ENCODE peak calls at places on chromosome 9, in seven cellular contexts. M is IMR-90, Z is GM12865, E is neural crest cell, H is endodermal cell, O is WERI-Rb-1, D is nephron progenitor cell. T is an unnamed sample.

GRCh38 chr9:132673355-132673754 is 3.1 kb downstream of the GTF3C4 start:
- DNase-seq in O (peak), E (peak), Z (peak), D (no peak), M (peak), H (no peak), T (no peak)

GRCh38 chr9:82057805-82058204 is 69.2 kb downstream of the SPATA31D1 start:
- DNase-seq in H (no peak), Z (peak), M (no peak), O (no peak), E (no peak), D (no peak), T (no peak)

GRCh38 chr9:34559616-34560546 is 29.6 kb downstream of the CNTFR start:
- DNase-seq in O (peak), M (peak), Z (no peak), E (no peak), H (no peak), D (peak), T (no peak)

GRCh38 chr9:113531919-113532808 is 68.6 kb downstream of the RGS3 start:
- DNase-seq in H (peak), O (no peak), D (no peak), Z (no peak), M (no peak), E (no peak), T (no peak)

GRCh38 chr9:27429917-27430316 is 94.2 kb upstream of the IFNK start:
- DNase-seq in M (no peak), Z (no peak), E (no peak), H (no peak), D (no peak), O (no peak), T (no peak)

GRCh38 chr9:125461501-125462190 is 200.0 kb downstream of the GAPVD1 start:
- DNase-seq in Z (no peak), D (no peak), O (no peak), E (no peak), M (no peak), H (no peak), T (no peak)

GRCh38 chr9:84283895-84284294 is 56.7 kb downstream of the SLC28A3 start:
- DNase-seq in D (no peak), O (no peak), M (no peak), H (no peak), Z (no peak), E (no peak), T (no peak)

GRCh38 chr9:134544388-134545212 is 97.0 kb upstream of the COL5A1 start:
- DNase-seq in M (peak), E (peak), O (no peak), H (peak), D (no peak), Z (no peak), T (no peak)

GRCh38 chr9:109966643-109967368 is 186.8 kb downstream of the PALM2AKAP2 start:
- DNase-seq in E (no peak), Z (peak), D (no peak), H (no peak), M (no peak), O (no peak), T (no peak)

GRCh38 chr9:76905984-76906861 is at the start of gene PRUNE2:
- DNase-seq in H (peak), E (peak), D (peak), O (peak), M (peak), Z (peak), T (peak)

GRCh38 chr9:116951588-116952433 is 264.7 kb downstream of the TRIM32 start:
- DNase-seq in M (peak), D (no peak), H (no peak), O (no peak), E (no peak), Z (peak), T (no peak)

GRCh38 chr9:136531186-136531903 is 14.5 kb downstream of the NOTCH1 start:
- DNase-seq in Z (no peak), D (no peak), O (no peak), H (no peak), E (no peak), M (no peak), T (no peak)

GRCh38 chr9:129686736-129687135 is 21.3 kb downstream of the PRRX2 start:
- DNase-seq in Z (no peak), D (no peak), H (no peak), E (no peak), O (no peak), M (no peak), T (no peak)

GRCh38 chr9:127741831-127742434 is 6.8 kb upstream of the TOR2A start:
- DNase-seq in Z (no peak), D (peak), E (peak), O (peak), M (no peak), H (peak), T (peak)

GRCh38 chr9:122113574-122113973 is 20.5 kb upstream of the TTLL11 start:
- DNase-seq in Z (no peak), D (no peak), O (peak), H (no peak), M (no peak), E (no peak), T (no peak)

GRCh38 chr9:110526426-110526825 is 53.1 kb downstream of the SVEP1 start:
- DNase-seq in O (no peak), H (no peak), M (peak), D (no peak), E (no peak), Z (no peak), T (no peak)

DNA sequence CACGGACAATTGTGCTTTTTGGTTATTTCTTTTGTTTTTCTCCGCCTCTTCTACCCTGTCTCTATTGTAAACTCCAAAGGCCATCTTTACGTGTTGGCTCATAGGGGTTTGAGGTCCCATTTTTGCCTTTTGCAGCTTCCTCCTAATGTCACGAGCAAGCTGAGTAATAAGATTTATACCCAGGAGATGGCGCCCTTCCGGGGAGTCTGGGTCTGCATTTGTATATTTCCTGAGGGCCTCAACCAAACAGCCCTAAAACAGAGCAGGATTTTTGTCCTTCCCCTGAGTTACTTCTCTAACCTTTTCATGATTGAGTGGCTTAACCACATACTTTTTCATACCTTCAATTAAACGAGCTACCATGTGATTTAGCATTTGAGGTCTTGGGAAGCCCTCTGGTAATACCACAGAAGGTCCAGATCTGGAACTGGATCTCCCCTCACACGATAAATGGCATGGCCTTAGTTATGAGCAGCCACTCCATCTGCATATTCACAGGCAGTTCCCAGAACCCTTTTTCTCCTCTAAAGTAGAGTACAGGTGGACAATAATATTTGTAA is 11.2 kb upstream of the CFAP95 start:
- DNase-seq in M (peak), O (peak), D (no peak), H (peak), Z (peak), E (no peak), T (no peak)
- TF ChIP-seq CTCF in M (peak), O (peak), D (no peak), H (peak), Z (peak), E (peak), T (no peak)

GRCh38 chr9:14320272-14321245 is 6.6 kb upstream of the NFIB start:
- DNase-seq in E (no peak), H (no peak), D (no peak), M (peak), O (no peak), Z (peak), T (no peak)

GRCh38 chr9:14323969-14324366 is 10.0 kb upstream of the NFIB start:
- DNase-seq in Z (no peak), E (no peak), M (no peak), D (no peak), H (no peak), O (no peak), T (no peak)

GRCh38 chr9:14323083-14323968 is 9.4 kb upstream of the NFIB start:
- DNase-seq in H (no peak), M (no peak), Z (no peak), D (no peak), E (no peak), O (no peak), T (no peak)

GRCh38 chr9:14321517-14322125 is 7.7 kb upstream of the NFIB start:
- DNase-seq in D (no peak), M (no peak), H (no peak), O (no peak), E (no peak), Z (no peak), T (no peak)

DNA sequence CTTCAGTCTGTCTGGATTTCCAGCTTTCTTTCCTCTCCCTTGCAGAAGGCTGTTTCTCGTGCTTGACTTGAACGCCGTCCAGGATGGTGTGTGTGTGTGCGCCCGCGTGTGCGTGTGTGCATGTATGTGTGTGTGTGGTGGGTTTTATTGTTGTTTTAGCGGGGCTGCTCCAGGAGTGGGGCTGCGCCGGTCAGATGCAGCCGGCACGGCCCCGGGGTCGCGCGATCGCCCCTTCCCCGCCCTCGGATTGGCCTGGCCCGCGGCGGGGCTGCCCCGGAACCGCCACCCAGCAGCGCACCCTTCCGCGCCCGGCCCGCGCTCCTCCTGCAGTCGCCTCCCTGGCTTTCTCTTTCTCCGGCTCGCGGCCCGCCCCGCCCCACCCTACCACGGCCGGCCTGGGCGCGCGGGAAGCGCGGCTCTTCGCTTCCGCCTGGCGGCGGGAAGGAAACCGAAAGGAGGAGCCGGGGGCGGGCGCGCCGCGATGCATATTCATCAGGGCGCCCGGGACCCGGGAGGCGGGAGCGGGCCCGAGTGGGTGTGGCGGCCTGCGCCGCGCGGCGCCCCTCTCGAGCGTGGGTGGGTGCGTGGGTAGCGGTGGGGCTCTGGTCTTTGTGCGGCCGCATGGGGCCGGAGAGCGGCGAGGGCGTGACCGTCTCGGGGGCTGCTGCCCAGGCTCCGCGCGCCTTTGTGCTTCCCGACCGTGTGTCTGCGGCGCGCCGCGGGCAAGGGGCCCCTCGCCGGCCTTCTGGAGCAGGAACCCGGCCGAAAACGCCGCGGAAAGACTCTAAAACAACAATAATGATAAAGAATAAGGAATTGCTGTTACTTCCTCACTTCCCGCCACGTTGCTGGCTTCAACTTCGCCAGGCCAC is 8.5 kb upstream of the NFIB start:
- DNase-seq in Z (peak), H (peak), D (peak), E (peak), O (peak), M (peak), T (peak)
- TF ChIP-seq CTCF in Z (peak), H (peak), D (peak), E (peak), O (no peak), M (peak), T (peak)

GRCh38 chr9:107137495-107138202 is 145.4 kb upstream of the RAD23B start:
- DNase-seq in O (no peak), E (no peak), H (no peak), M (peak), Z (peak), D (no peak), T (no peak)
- TF ChIP-seq CTCF in O (peak), E (peak), H (peak), M (peak), Z (peak), D (peak), T (peak)

GRCh38 chr9:37449877-37450632 is 15.2 kb downstream of the ZBTB5 start:
- DNase-seq in E (no peak), H (peak), O (peak), Z (no peak), D (no peak), M (no peak), T (no peak)
- TF ChIP-seq CTCF in E (no peak), H (no peak), O (no peak), Z (no peak), D (no peak), M (no peak), T (no peak)

GRCh38 chr9:94082956-94083355 is 1.3 kb upstream of the PTPDC1 start:
- DNase-seq in M (peak), Z (no peak), E (no peak), O (no peak), H (no peak), D (no peak), T (no peak)

GRCh38 chr9:94081864-94082468 is 2.3 kb upstream of the PTPDC1 start:
- DNase-seq in D (no peak), E (no peak), O (no peak), H (no peak), M (no peak), Z (no peak), T (no peak)

GRCh38 chr9:94083384-94083783 is 880 bp upstream of the PTPDC1 start:
- DNase-seq in M (no peak), Z (no peak), O (no peak), D (no peak), E (no peak), H (no peak), T (no peak)

GRCh38 chr9:94081435-94081834 is 2.8 kb upstream of the PTPDC1 start:
- DNase-seq in O (no peak), E (no peak), D (no peak), H (no peak), Z (peak), M (no peak), T (no peak)

GRCh38 chr9:94082553-94082952 is 1.7 kb upstream of the PTPDC1 start:
- DNase-seq in M (no peak), E (no peak), D (no peak), Z (peak), H (no peak), O (no peak), T (no peak)
- TF ChIP-seq CTCF in M (no peak), E (no peak), D (no peak), Z (no peak), H (no peak), O (no peak), T (no peak)